ENCODE peak calls at places on chromosomes 13 and 19, in eight cellular contexts. H, W, D, R, F, T, Q and Z are unnamed samples.

GRCh38 chr19:12939292-12939606 is 840 bp downstream of the CALR start:
- DNase-seq in H (no peak), W (peak; percentile 61), D (no peak), R (peak; percentile 57), F (peak; percentile 56), T (no peak), Q (peak; percentile 31), Z (no peak)

GRCh38 chr19:56174550-56174949 is 1.3 kb upstream of the GALP start:
- DNase-seq in H (no peak), W (no peak), D (no peak), R (no peak), F (no peak), T (no peak), Q (no peak), Z (no peak)

GRCh38 chr13:77207943-77208342 is 119.0 kb downstream of the MYCBP2 start:
- DNase-seq in H (no peak), W (no peak), D (peak; percentile 7), R (peak; percentile 92), F (peak; percentile 29), T (no peak), Q (no peak), Z (no peak)

GRCh38 chr13:24618219-24618955 is 61.8 kb upstream of the ATP12A start:
- DNase-seq in H (no peak), W (no peak), D (no peak), R (peak; percentile 14), F (no peak), T (no peak), Q (no peak), Z (no peak)

GRCh38 chr13:67318398-67318797 is 88.3 kb upstream of the PCDH9 start:
- DNase-seq in H (no peak), W (no peak), D (no peak), R (no peak), F (no peak), T (no peak), Q (no peak), Z (no peak)

GRCh38 chr19:17496337-17496997 is 15.0 kb upstream of the PGLS start:
- DNase-seq in H (no peak), W (peak; percentile 90), D (peak; percentile 94), R (peak; percentile 49), F (peak; percentile 73), T (peak; percentile 41), Q (peak; percentile 83), Z (no peak)

GRCh38 chr13:95834134-95834765 is 157.3 kb downstream of the DNAJC3 start:
- DNase-seq in H (no peak), W (peak; percentile 70), D (peak; percentile 67), R (peak; percentile 40), F (peak; percentile 77), T (peak; percentile 39), Q (peak; percentile 76), Z (peak; percentile 33)

GRCh38 chr19:5522106-5522505 is 45.6 kb downstream of the TINCR start:
- DNase-seq in H (no peak), W (no peak), D (no peak), R (no peak), F (no peak), T (no peak), Q (no peak), Z (no peak)

GRCh38 chr19:10551698-10552301 is 8.1 kb downstream of the ATG4D start:
- DNase-seq in H (no peak), W (no peak), D (peak; percentile 69), R (no peak), F (peak; percentile 56), T (no peak), Q (no peak), Z (no peak)

GRCh38 chr13:33611016-33611805 is 206.7 kb upstream of the RFC3 start:
- DNase-seq in H (peak; percentile 13), W (peak; percentile 68), D (peak; percentile 45), R (peak; percentile 85), F (peak; percentile 95), T (peak; percentile 42), Q (peak; percentile 81), Z (peak; percentile 48)

GRCh38 chr19:42497492-42498226 is 30.6 kb downstream of the CEACAM1 start:
- DNase-seq in H (no peak), W (no peak), D (no peak), R (no peak), F (no peak), T (no peak), Q (no peak), Z (no peak)

GRCh38 chr13:43445651-43446050 is 341.1 kb downstream of the ENOX1 start:
- DNase-seq in H (no peak), W (no peak), D (no peak), R (no peak), F (peak; percentile 12), T (no peak), Q (no peak), Z (no peak)

GRCh38 chr13:25300861-25301346 is 521 bp upstream of the NUP58 start:
- DNase-seq in H (no peak), W (peak; percentile 58), D (peak; percentile 48), R (no peak), F (no peak), T (no peak), Q (peak; percentile 5), Z (peak; percentile 18)

GRCh38 chr19:17654993-17655392 is 33.2 kb downstream of the UNC13A start:
- DNase-seq in H (no peak), W (peak; percentile 17), D (peak; percentile 48), R (no peak), F (no peak), T (no peak), Q (no peak), Z (no peak)

GRCh38 chr19:50555447-50556235 is 12.6 kb downstream of the LRRC4B start:
- DNase-seq in H (no peak), W (no peak), D (peak; percentile 91), R (no peak), F (peak; percentile 12), T (no peak), Q (peak; percentile 72), Z (no peak)
- H3K4me3 ChIP-seq in H (peak overlapping the region; percentile 75), W (peak overlapping the region; percentile 58), D (peak overlapping the region; percentile 89), R (no peak overlapping the region), F (peak overlapping the region; percentile 19), T (peak overlapping the region; percentile 42), Q (peak overlapping the region; percentile 53), Z (peak overlapping the region; percentile 36)

DNA sequence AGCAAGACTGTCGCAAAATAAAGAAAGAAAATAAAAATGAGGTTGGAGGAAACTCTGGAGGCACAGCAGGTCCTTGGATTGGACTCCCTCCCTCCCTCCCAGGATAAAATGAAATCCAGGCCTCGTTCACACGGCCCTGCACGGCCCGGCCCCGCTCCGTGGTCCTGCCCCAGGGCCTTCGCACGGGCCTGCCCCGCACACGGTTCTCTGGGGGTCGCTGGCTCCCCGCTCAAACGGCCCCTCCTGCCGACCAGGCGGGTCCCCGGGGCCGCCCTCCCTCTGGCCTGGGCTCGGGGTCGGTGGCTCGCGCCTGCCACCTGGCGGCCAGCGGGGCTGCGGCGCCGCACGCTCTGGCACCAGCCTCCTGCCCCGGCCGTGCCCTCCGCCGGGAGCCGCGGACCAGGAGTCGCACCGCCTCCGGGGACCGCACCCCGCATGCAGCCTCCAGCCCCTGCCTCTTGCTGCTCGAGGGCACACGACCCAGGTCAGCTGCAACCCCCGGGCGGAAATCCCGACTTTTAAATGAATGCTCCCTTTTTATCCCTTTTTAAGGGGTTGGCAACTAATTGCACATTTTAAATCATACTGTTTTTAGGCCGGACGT is 1.5 kb upstream of the WDR18 start:
- DNase-seq in H (no peak), W (peak; percentile 87), D (peak; percentile 83), R (peak; percentile 29), F (peak; percentile 56), T (peak; percentile 41), Q (peak; percentile 89), Z (peak; percentile 59)
- H3K4me3 ChIP-seq in H (peak overlapping the region; percentile 48), W (peak overlapping the region; percentile 57), D (peak overlapping the region; percentile 38), R (no peak overlapping the region), F (peak overlapping the region; percentile 21), T (peak overlapping the region; percentile 19), Q (no peak overlapping the region), Z (peak overlapping the region; percentile 27)

GRCh38 chr19:16470911-16471811 is 609 bp downstream of the EPS15L1 start:
- DNase-seq in H (no peak), W (peak; percentile 66), D (peak; percentile 65), R (peak; percentile 50), F (peak; percentile 44), T (peak; percentile 36), Q (peak; percentile 44), Z (peak; percentile 67)

GRCh38 chr19:16473875-16474397 is 2.2 kb upstream of the EPS15L1 start:
- DNase-seq in H (no peak), W (no peak), D (no peak), R (no peak), F (peak; percentile 35), T (no peak), Q (no peak), Z (no peak)

GRCh38 chr19:16472992-16473391 is 1.2 kb upstream of the EPS15L1 start:
- DNase-seq in H (no peak), W (no peak), D (no peak), R (no peak), F (no peak), T (no peak), Q (no peak), Z (no peak)

GRCh38 chr19:16467581-16467980 is 4.2 kb downstream of the EPS15L1 start:
- DNase-seq in H (no peak), W (peak; percentile 74), D (no peak), R (no peak), F (no peak), T (no peak), Q (no peak), Z (peak; percentile 74)

GRCh38 chr19:16470541-16470910 is 1.2 kb downstream of the EPS15L1 start:
- DNase-seq in H (no peak), W (no peak), D (no peak), R (peak; percentile 24), F (peak; percentile 13), T (no peak), Q (no peak), Z (no peak)
- H3K4me3 ChIP-seq in H (peak overlapping the region; percentile 89), W (peak overlapping the region; percentile 97), D (peak overlapping the region; percentile 91), R (peak overlapping the region; percentile 90), F (peak overlapping the region; percentile 64), T (peak overlapping the region; percentile 86), Q (peak overlapping the region; percentile 99), Z (peak overlapping the region; percentile 75)

GRCh38 chr13:38664920-38665319 is 22.0 kb upstream of the FREM2 start:
- DNase-seq in H (no peak), W (no peak), D (no peak), R (no peak), F (no peak), T (no peak), Q (no peak), Z (no peak)

GRCh38 chr13:38674208-38674607 is 12.7 kb upstream of the FREM2 start:
- DNase-seq in H (no peak), W (no peak), D (peak; percentile 31), R (no peak), F (no peak), T (no peak), Q (no peak), Z (no peak)

GRCh38 chr13:38667526-38668094 is 19.3 kb upstream of the FREM2 start:
- DNase-seq in H (no peak), W (no peak), D (no peak), R (no peak), F (no peak), T (no peak), Q (no peak), Z (no peak)

GRCh38 chr13:38669234-38669964 is 17.5 kb upstream of the FREM2 start:
- DNase-seq in H (no peak), W (no peak), D (no peak), R (no peak), F (no peak), T (no peak), Q (no peak), Z (no peak)

DNA sequence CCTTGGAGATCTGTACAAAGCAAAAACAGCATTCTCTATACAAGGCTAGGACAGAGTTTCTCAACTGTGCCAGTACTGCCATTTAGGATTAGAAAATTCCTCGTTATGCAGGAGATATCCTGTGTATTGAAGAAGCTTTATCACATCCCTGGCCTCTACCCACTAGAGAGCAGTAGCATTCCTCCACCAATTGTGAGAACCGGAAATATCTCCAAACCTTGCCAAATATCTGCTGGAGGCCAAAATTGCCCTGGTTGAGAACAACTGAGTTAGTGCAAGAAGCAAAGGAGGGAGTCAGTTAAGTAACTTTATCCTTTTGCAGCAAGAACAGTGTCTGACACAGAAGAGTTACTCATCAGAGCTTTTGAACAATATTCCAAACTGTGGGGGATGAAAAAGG is 16.2 kb upstream of the FREM2 start:
- DNase-seq in H (no peak), W (no peak), D (no peak), R (peak; percentile 48), F (peak; percentile 82), T (no peak), Q (no peak), Z (no peak)
- H3K4me3 ChIP-seq in H (no peak overlapping the region), W (no peak overlapping the region), D (no peak overlapping the region), R (no peak overlapping the region), F (no peak overlapping the region), T (no peak overlapping the region), Q (no peak overlapping the region), Z (no peak overlapping the region)